ENCODE peak calls at places on chromosome 5, in five cellular contexts. B is CD4-positive, alpha-beta memory T cell; S is BE2C; W is GM03348; J is nucleus accumbens. H is an unnamed sample.

GRCh38 chr5:172505403-172505759 is 51.1 kb upstream of the SH3PXD2B start:
- DNase-seq in S (no peak), J (no peak), B (no peak), W (no peak), H (no peak)

GRCh38 chr5:178642351-178642909 is 15.6 kb upstream of the CLK4 start:
- DNase-seq in S (peak; percentile 93), B (no peak), W (no peak), J (no peak), H (peak; percentile 17)

GRCh38 chr5:140262221-140262620 is 40.7 kb downstream of the PFDN1 start:
- DNase-seq in B (no peak), S (no peak), J (no peak), W (no peak), H (no peak)

GRCh38 chr5:9198399-9198798 is 347.5 kb downstream of the SEMA5A start:
- DNase-seq in J (no peak), B (no peak), S (no peak), W (no peak), H (no peak)

GRCh38 chr5:170348069-170348702 is 41.0 kb downstream of the KCNMB1 start:
- DNase-seq in B (no peak), S (no peak), W (no peak), J (no peak), H (no peak)

GRCh38 chr5:72433520-72433919 is 73.7 kb downstream of the ZNF366 start:
- DNase-seq in W (no peak), J (no peak), B (no peak), S (no peak), H (no peak)

GRCh38 chr5:177452688-177453638 is 6.3 kb downstream of the PRR7 start:
- DNase-seq in J (peak; percentile 19), S (peak; percentile 64), B (no peak), W (no peak), H (no peak)

GRCh38 chr5:168413062-168413461 is 73.2 kb upstream of the RARS1 start:
- DNase-seq in S (no peak), B (no peak), J (no peak), W (no peak), H (no peak)

GRCh38 chr5:159050408-159051091 is 49.2 kb downstream of the EBF1 start:
- DNase-seq in B (no peak), W (peak; percentile 51), S (peak; percentile 33), J (no peak), H (no peak)

GRCh38 chr5:170439246-170439943 is 50.2 kb upstream of the KCNMB1 start:
- DNase-seq in S (no peak), B (no peak), J (no peak), W (no peak), H (no peak)

GRCh38 chr5:171689853-171690417 is 95.7 kb upstream of the SMIM23 start:
- DNase-seq in B (no peak), W (no peak), S (no peak), J (no peak), H (no peak)

GRCh38 chr5:139157556-139157955 is 40.6 kb downstream of the SIL1 start:
- DNase-seq in S (no peak), B (no peak), W (no peak), J (no peak), H (no peak)

GRCh38 chr5:72238712-72239445 is 81.2 kb downstream of the MRPS27 start:
- DNase-seq in B (no peak), J (no peak), S (no peak), W (no peak), H (no peak)

GRCh38 chr5:82793808-82794419 is 283.3 kb downstream of the TMEM167A start:
- DNase-seq in B (peak; percentile 22), J (peak; percentile 0), W (peak; percentile 34), S (peak; percentile 46), H (no peak)

GRCh38 chr5:38559427-38559826 is 3.0 kb upstream of the LIFR start:
- DNase-seq in S (no peak), W (no peak), J (no peak), B (no peak), H (no peak)

GRCh38 chr5:148238395-148238794 is at the start of gene MARCOL:
- DNase-seq in B (no peak), J (no peak), S (no peak), W (no peak), H (no peak)

GRCh38 chr5:71782771-71783770 is 64.0 kb downstream of the CARTPT start:
- DNase-seq in J (peak; percentile 50), S (peak; percentile 87), B (peak; percentile 12), W (peak; percentile 88), H (peak; percentile 66)